ENCODE peak calls at places on chromosomes 1 and 21, in five cellular contexts. B is neuronal stem cell, T is H9, V is IMR-90, X is mesenchymal stem cell. J is an unnamed sample.

GRCh38 chr1:174963547-174964125 is 36.1 kb upstream of the CACYBP start:
- DNase-seq in T (no peak), B (no peak), V (no peak), X (no peak), J (no peak)

GRCh38 chr1:7050751-7051665 is 265.8 kb downstream of the CAMTA1 start:
- DNase-seq in B (no peak), T (no peak), V (no peak), X (no peak), J (no peak)

GRCh38 chr1:68016364-68016763 is 34.1 kb downstream of the DIRAS3 start:
- DNase-seq in T (no peak), V (peak), X (no peak), B (no peak), J (no peak)

GRCh38 chr1:178609015-178609414 is 96.1 kb downstream of the TEX35 start:
- DNase-seq in T (no peak), B (no peak), V (peak), X (peak), J (peak)

GRCh38 chr1:117051224-117052064 is 8.7 kb upstream of the TTF2 start:
- DNase-seq in X (peak), V (no peak), B (no peak), T (no peak), J (peak)

GRCh38 chr1:205939690-205940330 is 3.4 kb downstream of the SLC26A9 start:
- DNase-seq in V (no peak), T (peak), X (no peak), B (peak), J (no peak)

GRCh38 chr1:68293609-68294353 is 61.5 kb upstream of the WLS start:
- DNase-seq in B (peak), X (peak), T (peak), V (peak), J (no peak)

GRCh38 chr1:179080866-179081695 is 789 bp upstream of the TOR3A start:
- DNase-seq in X (no peak), T (no peak), V (no peak), B (no peak), J (no peak)

GRCh38 chr21:35206141-35207125 is 157.3 kb upstream of the RUNX1 start:
- DNase-seq in B (no peak), T (peak), X (no peak), V (peak), J (peak)

GRCh38 chr1:225426395-225427248 is 1.2 kb downstream of the LBR start:
- DNase-seq in V (peak), T (no peak), B (no peak), X (peak), J (no peak)

GRCh38 chr1:220655961-220656720 is 34.0 kb upstream of the C1orf115 start:
- DNase-seq in X (no peak), T (no peak), V (no peak), B (no peak), J (no peak)

GRCh38 chr1:205793959-205794730 is 18.9 kb downstream of the SLC41A1 start:
- DNase-seq in X (no peak), T (no peak), V (no peak), B (no peak), J (no peak)

GRCh38 chr1:220149742-220150141 is 55.8 kb downstream of the IARS2 start:
- DNase-seq in B (no peak), V (no peak), T (no peak), X (no peak), J (no peak)

GRCh38 chr1:72827285-72827684 is 544.9 kb upstream of the NEGR1 start:
- DNase-seq in X (peak), T (no peak), B (no peak), V (no peak), J (peak)

GRCh38 chr1:109214695-109215623 is 1.2 kb downstream of the SARS1 start:
- DNase-seq in X (peak), B (no peak), T (no peak), V (peak), J (peak)

GRCh38 chr1:113744114-113744513 is 15.2 kb downstream of the PHTF1 start:
- DNase-seq in B (no peak), T (no peak), V (no peak), X (no peak), J (no peak)

GRCh38 chr1:110011527-110012041 is 22.8 kb upstream of the STRIP1 start:
- DNase-seq in X (peak), V (peak), T (peak), B (no peak), J (peak)

GRCh38 chr1:119475866-119476439 is 31.1 kb upstream of the HSD3B1 start:
- DNase-seq in B (peak), V (peak), X (peak), T (peak), J (peak)

GRCh38 chr1:227901906-227902640 is 45.7 kb downstream of the WNT9A start:
- DNase-seq in T (no peak), B (no peak), X (peak), V (peak), J (no peak)

GRCh38 chr1:158060001-158060400 is 66.6 kb downstream of the KIRREL1 start:
- DNase-seq in T (peak), X (no peak), V (no peak), B (peak), J (no peak)

GRCh38 chr1:41494351-41495170 is 10.1 kb upstream of the EDN2 start:
- DNase-seq in V (no peak), T (no peak), B (no peak), X (no peak), J (no peak)

GRCh38 chr21:37484535-37485474 is 118.2 kb downstream of the DYRK1A start:
- DNase-seq in X (no peak), T (no peak), V (peak), B (no peak), J (no peak)

GRCh38 chr1:174623640-174624039 is 175.9 kb downstream of the GPR52 start:
- DNase-seq in B (no peak), V (no peak), T (no peak), X (no peak), J (no peak)

GRCh38 chr1:196732526-196732925 is 42.1 kb upstream of the CFHR3 start:
- DNase-seq in T (peak), X (peak), B (no peak), V (no peak), J (peak)

GRCh38 chr1:222618880-222619321 is 1.0 kb downstream of the MIA3 start:
- DNase-seq in B (peak), T (peak), V (peak), X (peak), J (peak)

GRCh38 chr21:19245188-19245580 is 841.6 kb upstream of the TMPRSS15 start:
- DNase-seq in B (no peak), X (no peak), T (no peak), V (no peak), J (no peak)

GRCh38 chr1:29719253-29719652 is 482.9 kb downstream of the PTPRU start:
- DNase-seq in T (no peak), B (no peak), V (peak), X (no peak), J (no peak)

GRCh38 chr1:164261691-164262240 is 297.2 kb upstream of the PBX1 start:
- DNase-seq in T (no peak), V (no peak), X (no peak), B (no peak), J (no peak)

GRCh38 chr1:115363171-115363570 is 25.1 kb upstream of the NGF start:
- DNase-seq in X (no peak), B (no peak), V (no peak), T (no peak), J (no peak)

GRCh38 chr1:223129229-223129851 is 13.7 kb downstream of the TLR5 start:
- DNase-seq in X (peak), B (no peak), T (peak), V (peak), J (peak)

GRCh38 chr1:94504601-94505000 is 37.0 kb downstream of the F3 start:
- DNase-seq in T (no peak), V (no peak), B (no peak), X (no peak), J (no peak)

GRCh38 chr1:36847761-36848160 is 186.6 kb downstream of the GRIK3 start:
- DNase-seq in T (peak), B (no peak), X (no peak), V (no peak), J (no peak)

GRCh38 chr1:154983776-154984466 is 777 bp downstream of the FLAD1 start:
- DNase-seq in V (no peak), T (no peak), B (no peak), X (no peak), J (no peak)
- H3K4ac ChIP-seq in V (peak), T (no peak), B (peak), X (peak), J (peak)

GRCh38 chr1:181179980-181180964 is 91.8 kb downstream of the IER5 start:
- DNase-seq in T (peak), X (peak), V (peak), B (peak), J (no peak)

GRCh38 chr1:181175955-181176354 is 87.5 kb downstream of the IER5 start:
- DNase-seq in B (no peak), V (no peak), T (no peak), X (no peak), J (no peak)

GRCh38 chr1:181178241-181178640 is 89.7 kb downstream of the IER5 start:
- DNase-seq in V (no peak), T (no peak), B (no peak), X (no peak), J (no peak)

GRCh38 chr1:181181792-181182585 is 93.5 kb downstream of the IER5 start:
- DNase-seq in B (peak), X (no peak), T (no peak), V (no peak), J (no peak)

DNA sequence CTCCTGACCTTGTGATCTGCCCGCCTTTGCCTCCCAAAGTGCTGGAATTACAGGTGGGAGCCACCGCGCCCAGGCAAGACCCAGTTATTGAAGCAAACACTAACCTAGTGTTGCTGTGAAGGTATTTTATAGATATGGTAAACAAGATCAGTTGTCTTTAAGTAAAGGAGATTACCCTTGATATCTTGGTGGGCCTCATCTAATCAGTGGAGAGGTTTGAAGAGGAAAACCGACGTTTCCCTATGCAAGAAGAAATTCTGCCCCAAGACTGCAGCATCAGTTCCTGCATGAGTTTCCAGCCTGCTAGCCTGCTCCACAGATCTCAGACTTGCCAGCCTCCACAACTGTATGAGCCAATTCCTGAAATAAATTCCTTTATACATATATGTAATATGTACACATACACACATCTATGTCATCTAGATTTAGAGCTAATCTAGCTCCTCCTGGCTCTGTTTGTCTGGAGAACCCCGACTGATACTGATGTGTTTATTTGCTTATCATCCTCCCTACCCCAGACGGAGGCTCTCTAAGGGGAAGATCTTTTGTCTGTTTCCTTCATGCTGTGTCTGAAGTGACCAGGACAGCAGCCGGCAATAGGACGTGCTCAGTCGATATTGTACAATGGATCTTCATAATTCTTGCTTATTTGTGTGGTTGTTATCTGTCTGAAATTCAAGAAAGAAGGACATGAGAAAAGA is 90.9 kb downstream of the IER5 start:
- DNase-seq in X (no peak), T (no peak), V (no peak), B (no peak), J (no peak)
- H2AK5ac ChIP-seq in X (no peak), T (no peak), V (no peak), B (no peak), J (no peak)

GRCh38 chr1:18299441-18300338 is 181.0 kb upstream of the KLHDC7A start:
- DNase-seq in B (peak), X (no peak), T (peak), V (no peak), J (peak)

GRCh38 chr1:18300376-18300775 is 180.4 kb upstream of the KLHDC7A start:
- DNase-seq in T (no peak), V (no peak), B (no peak), X (no peak), J (peak)

GRCh38 chr1:18304151-18304869 is 176.4 kb upstream of the KLHDC7A start:
- DNase-seq in X (no peak), T (no peak), B (no peak), V (no peak), J (no peak)

GRCh38 chr1:18305182-18305795 is 175.4 kb upstream of the KLHDC7A start:
- DNase-seq in B (no peak), V (no peak), T (no peak), X (no peak), J (no peak)

GRCh38 chr1:18302788-18303413 is 177.8 kb upstream of the KLHDC7A start:
- DNase-seq in X (no peak), T (peak), B (no peak), V (no peak), J (peak)
- H3K18ac ChIP-seq in X (no peak), T (no peak), B (no peak), V (no peak), J (no peak)

DNA sequence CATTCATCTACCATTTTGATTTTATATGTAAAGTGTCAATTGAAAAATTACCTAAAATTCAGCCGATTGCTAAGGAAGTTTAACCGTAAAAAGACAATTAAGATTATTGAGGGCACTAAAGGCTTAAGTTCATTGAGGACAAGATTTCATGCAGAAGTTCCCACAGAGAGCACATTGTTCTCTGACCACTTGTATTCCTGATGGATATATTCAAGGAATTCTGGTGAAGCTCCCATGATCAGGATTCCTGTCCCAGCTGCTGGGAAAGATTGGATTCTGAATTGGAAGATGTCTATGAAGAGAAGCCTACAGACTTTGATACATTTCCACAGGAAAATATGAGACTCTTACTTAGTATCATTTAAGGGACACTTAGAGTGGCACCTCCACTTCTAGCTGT is 209.2 kb upstream of the KCTD3 start:
- DNase-seq in V (no peak), T (no peak), B (no peak), X (no peak), J (no peak)
- H3K4ac ChIP-seq in V (no peak), T (no peak), B (no peak), X (no peak), J (no peak)

DNA sequence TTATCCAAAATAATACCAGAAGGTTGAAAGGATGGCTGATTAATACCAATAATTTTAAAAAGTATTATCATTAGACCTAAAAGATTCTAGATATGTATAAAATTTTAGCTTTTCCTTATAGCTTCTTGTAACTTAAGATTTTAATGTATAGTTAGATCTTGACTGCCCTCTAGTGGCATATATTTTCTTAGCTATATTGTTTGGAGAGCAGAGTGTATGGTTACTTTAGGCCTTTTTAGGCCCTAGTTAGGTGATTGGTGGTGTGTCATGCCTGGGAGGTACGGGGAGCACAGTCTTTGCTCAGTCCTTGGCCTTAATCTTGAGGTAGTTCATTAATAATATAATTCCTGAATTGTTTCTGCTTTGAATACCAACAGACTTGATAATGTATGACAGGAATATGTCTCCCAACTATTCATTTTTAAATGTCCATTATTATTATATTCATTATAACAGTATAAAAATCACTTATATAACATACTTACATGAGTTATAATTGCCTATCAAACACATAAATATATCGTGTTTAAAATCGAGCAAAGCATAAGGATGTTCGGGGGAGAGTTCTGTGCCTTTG is 328.4 kb downstream of the ZP4 start:
- DNase-seq in T (no peak), B (peak), V (peak), X (peak), J (peak)
- H2AK5ac ChIP-seq in T (no peak), B (no peak), V (no peak), X (no peak), J (no peak)

DNA sequence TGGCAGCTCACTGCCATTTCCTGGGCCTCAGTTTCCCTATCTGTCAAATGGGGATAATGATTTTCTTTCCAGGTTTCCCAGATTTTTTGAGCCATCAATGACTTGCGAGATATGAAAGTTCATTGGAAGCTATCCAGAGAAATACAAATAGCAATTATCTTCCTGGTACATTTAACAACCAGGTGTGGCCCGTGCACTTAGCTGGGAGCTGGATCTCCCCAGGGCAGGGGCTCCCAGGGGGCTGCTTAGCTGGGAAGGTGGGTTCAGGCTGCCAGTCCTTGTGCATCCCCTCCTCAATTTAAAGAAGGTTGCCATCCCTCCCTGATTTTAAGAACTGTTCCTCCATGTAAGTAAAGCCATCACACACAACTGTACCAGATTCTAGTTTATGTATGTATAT is 3.6 kb upstream of the TMEM54 start:
- DNase-seq in T (no peak), B (no peak), V (no peak), X (no peak), J (no peak)
- H3K18ac ChIP-seq in T (no peak), B (no peak), V (no peak), X (no peak), J (no peak)

J was measured in trophoblast cell.